ENCODE peak calls at places on chromosome 4, in ten cellular contexts. L is A549; V is OCI-LY7; W is CD8-positive, alpha-beta T cell; O is mesenchymal stem cell; C is heart right ventricle; K is Peyer's patch; G is cardiac muscle cell; D is Panc1; S is psoas muscle. M is an unnamed sample. For H3K9me3, the result is how much of the 10 kb centered on the place peaks cover.

GRCh38 chr4:116925900-116926457 is 159.4 kb downstream of the TRAM1L1 start:
- DNase-seq in L (no peak), S (peak), G (peak), O (peak), W (no peak), K (no peak), D (no peak), V (no peak), C (no peak), M (no peak)

GRCh38 chr4:77877771-77878170 is 15.1 kb downstream of the MRPL1 start:
- DNase-seq in O (no peak), V (no peak), G (no peak), D (no peak), C (no peak), L (no peak), W (no peak), K (no peak), S (no peak), M (no peak)

GRCh38 chr4:121253961-121254360 is 89.8 kb upstream of the TNIP3 start:
- DNase-seq in W (no peak), C (no peak), S (no peak), V (no peak), D (no peak), K (no peak), G (no peak), L (no peak), O (no peak), M (no peak)

GRCh38 chr4:75497133-75497532 is 17.1 kb downstream of the RCHY1 start:
- DNase-seq in G (no peak), K (no peak), O (peak), C (no peak), D (no peak), V (no peak), W (no peak), L (no peak), S (no peak), M (no peak)

GRCh38 chr4:83196936-83197335 is 82.4 kb upstream of the PLAC8 start:
- DNase-seq in C (no peak), D (no peak), K (no peak), V (peak), W (no peak), S (no peak), G (no peak), O (no peak), L (no peak), M (no peak)

GRCh38 chr4:89757154-89757723 is 79.7 kb downstream of the SNCA start:
- DNase-seq in W (no peak), D (no peak), S (no peak), G (no peak), V (no peak), O (no peak), L (no peak), K (no peak), C (no peak), M (no peak)

GRCh38 chr4:140255919-140256318 is 101.9 kb upstream of the MAML3 start:
- DNase-seq in W (no peak), K (no peak), D (no peak), G (no peak), S (no peak), C (no peak), O (no peak), L (no peak), V (no peak), M (no peak)

GRCh38 chr4:77199276-77199675 is 42.3 kb downstream of the CCNG2 start:
- DNase-seq in D (no peak), O (no peak), C (no peak), S (no peak), G (no peak), L (no peak), K (no peak), W (no peak), V (no peak), M (no peak)

GRCh38 chr4:14078311-14078710 is 450.8 kb upstream of the BOD1L1 start:
- DNase-seq in O (no peak), L (no peak), W (no peak), D (no peak), V (no peak), S (no peak), G (no peak), K (no peak), C (no peak), M (no peak)

GRCh38 chr4:129059028-129059427 is 34.3 kb downstream of the SCLT1 start:
- DNase-seq in S (no peak), K (no peak), W (no peak), G (no peak), D (no peak), L (no peak), C (no peak), V (no peak), O (no peak), M (no peak)
- H3K9me3 ChIP-seq in S (half or more), K (under half), W (half or more), G (under half), D (under half), L (half or more), C (half or more), V (half or more), O (half or more), M (half or more)

GRCh38 chr4:8160233-8160560 is 1.6 kb upstream of the ABLIM2 start:
- DNase-seq in K (no peak), S (no peak), G (no peak), D (no peak), O (no peak), V (no peak), C (no peak), L (no peak), W (no peak), M (no peak)
- H3K9me3 ChIP-seq in K (under half), S (under half), G (under half), D (under half), O (under half), V (under half), C (under half), L (under half), W (under half), M (under half)

DNA sequence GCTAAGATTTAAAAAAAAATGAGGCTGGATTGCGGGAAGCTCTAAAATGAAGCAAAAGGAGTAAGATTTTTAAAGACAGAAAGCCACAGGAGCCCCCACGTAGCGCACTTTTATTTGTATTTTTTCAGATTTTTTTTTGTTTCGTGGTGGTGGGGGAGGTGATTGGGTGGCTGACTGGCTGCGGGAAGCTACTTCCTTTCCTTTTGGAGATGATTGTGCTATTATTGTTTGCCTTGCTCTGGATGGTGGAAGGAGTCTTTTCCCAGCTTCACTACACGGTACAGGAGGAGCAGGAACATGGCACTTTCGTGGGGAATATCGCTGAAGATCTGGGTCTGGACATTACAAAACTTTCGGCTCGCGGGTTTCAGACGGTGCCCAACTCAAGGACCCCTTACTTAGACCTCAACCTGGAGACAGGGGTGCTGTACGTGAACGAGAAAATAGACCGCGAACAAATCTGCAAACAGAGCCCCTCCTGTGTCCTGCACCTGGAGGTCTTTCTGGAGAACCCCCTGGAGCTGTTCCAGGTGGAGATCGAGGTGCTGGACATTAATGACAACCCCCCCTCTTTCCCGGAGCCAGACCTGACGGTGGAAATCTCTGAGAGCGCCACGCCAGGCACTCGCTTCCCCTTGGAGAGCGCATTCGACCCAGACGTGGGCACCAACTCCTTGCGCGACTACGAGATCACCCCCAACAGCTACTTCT is 993 bp downstream of the PCDH10 start:
- DNase-seq in G (no peak), S (no peak), W (no peak), C (no peak), O (peak), K (no peak), D (no peak), L (no peak), V (no peak), M (no peak)
- H3K9me3 ChIP-seq in G (under half), S (under half), W (under half), C (under half), O (under half), K (under half), D (under half), L (under half), V (under half), M (under half)

GRCh38 chr4:253936-254756 is 51.1 kb downstream of the ZNF732 start:
- DNase-seq in O (no peak), L (no peak), W (no peak), D (no peak), S (no peak), G (no peak), V (no peak), C (no peak), K (no peak), M (no peak)
- H3K9me3 ChIP-seq in O (half or more), L (under half), W (under half), D (under half), S (half or more), G (under half), V (half or more), C (half or more), K (under half), M (half or more)

DNA sequence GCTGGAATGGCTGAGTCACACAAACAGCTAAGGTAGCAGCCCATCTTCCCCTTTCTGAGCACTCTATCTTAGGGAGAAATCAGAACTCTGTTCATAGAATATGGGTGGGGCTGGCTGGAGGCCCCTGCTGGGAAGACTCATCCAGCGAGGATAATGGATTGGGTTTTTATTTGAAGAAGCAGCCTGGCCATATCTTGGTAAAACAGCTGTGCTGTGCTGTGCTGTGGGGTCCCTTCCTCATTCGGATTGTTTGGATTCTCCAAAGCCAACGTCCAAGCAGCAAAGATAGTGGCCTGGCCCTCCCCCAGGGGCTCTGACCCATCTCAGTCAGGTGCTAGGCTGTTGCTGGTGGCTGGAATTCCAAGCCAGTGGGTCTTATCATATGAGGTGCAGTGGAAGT is 63.8 kb downstream of the ZNF718 start:
- DNase-seq in W (no peak), K (no peak), S (no peak), L (no peak), C (no peak), O (no peak), V (no peak), D (no peak), G (no peak), M (no peak)
- H3K9me3 ChIP-seq in W (under half), K (under half), S (half or more), L (under half), C (half or more), O (half or more), V (under half), D (under half), G (under half), M (half or more)

DNA sequence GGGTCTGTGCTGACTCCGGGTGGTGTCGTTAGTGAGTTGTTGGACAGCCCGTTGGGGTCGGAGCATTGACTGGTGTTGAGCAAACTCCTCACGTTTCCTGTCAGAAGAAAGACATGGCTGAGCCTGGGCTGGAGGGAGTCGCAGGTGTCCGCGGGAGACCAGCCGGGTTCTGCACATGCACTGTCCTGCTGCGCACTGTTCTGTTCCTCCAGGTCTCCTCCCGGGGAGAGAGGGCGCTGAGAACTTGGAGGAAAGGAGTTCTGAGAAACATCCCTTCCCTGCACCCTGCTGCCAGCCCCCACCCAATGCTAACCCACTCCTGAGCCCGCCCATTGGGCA is 1.1 kb downstream of the ZNF141 start:
- DNase-seq in W (no peak), V (no peak), O (peak), S (no peak), L (no peak), K (no peak), G (peak), C (peak), D (no peak), M (no peak)
- H3K9me3 ChIP-seq in W (under half), V (under half), O (under half), S (under half), L (half or more), K (under half), G (under half), C (under half), D (under half), M (under half)

DNA sequence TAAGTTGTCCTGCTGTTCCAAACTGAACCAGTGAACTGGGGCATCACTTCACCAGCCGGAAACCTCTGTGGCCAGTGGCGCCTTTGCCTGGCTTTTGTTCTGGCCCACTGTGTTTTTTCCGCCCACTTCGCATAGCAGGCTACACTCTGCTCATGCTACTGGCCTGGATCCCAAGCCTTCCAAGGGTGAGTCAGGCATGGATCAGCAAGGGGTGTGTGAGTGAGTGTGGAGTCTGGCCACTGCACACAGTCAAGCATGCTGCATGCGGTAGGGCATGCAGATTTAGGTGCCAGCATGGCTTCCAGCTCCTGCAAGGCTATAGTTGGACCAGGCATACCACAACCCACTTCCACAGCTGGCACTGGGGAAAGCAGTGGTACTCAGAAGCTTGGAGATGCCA is 1967.9 kb downstream of the C4orf33 start:
- DNase-seq in K (no peak), C (no peak), W (no peak), L (no peak), O (no peak), S (no peak), V (no peak), G (no peak), D (no peak), M (no peak)
- H3K9me3 ChIP-seq in K (under half), C (under half), W (under half), L (under half), O (under half), S (under half), V (under half), G (under half), D (under half), M (under half)

GRCh38 chr4:256492-256891 is 48.8 kb downstream of the ZNF732 start:
- DNase-seq in V (no peak), W (no peak), K (no peak), G (no peak), O (no peak), D (no peak), C (no peak), S (no peak), L (no peak), M (no peak)
- H3K9me3 ChIP-seq in V (half or more), W (under half), K (under half), G (under half), O (half or more), D (under half), C (half or more), S (half or more), L (under half), M (under half)

DNA sequence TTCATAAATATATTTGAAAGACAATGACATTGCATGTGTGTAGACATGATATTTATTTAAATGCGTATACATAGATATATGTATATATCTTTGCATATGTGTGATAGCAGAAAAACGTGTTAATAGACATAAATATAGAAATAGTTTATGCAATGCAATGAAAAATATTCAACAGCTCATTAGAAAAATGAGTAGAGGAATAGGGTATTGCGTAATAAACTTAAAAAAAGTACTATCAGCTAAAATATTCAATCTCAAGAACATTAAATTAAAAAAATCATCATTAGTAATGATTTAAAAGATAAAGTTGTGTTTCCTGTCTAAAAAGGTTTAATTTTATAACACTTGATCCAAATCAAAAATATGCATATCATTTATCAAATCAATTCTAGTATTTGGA is 2101.5 kb upstream of the TENM3 start:
- DNase-seq in C (no peak), O (no peak), D (no peak), V (no peak), L (no peak), W (no peak), K (no peak), G (no peak), S (no peak), M (no peak)
- H3K9me3 ChIP-seq in C (under half), O (under half), D (under half), V (under half), L (under half), W (under half), K (under half), G (under half), S (under half), M (under half)